ENCODE peak calls at places on chromosomes 16 and 17, in five cellular contexts. One of them, this sample, is unnamed.

GRCh38 chr16:68823401-68823800 is 19.9 kb upstream of the TANGO6 start:
- DNase-seq in lower leg skin: no peak
- DNase-seq in stimulated activated CD4-positive, alpha-beta T cell treated with anti-CD3 and anti-CD28 coated beads, Interleukin-4, amount 100 ng/mL, for 1 hour: no peak
- DNase-seq in NCI-H1092 treated with DMSO at 0.1 percent for 48 hours: no peak
- DNase-seq in ACHN: peak; percentile 87
- DNase-seq in this sample: no peak

GRCh38 chr16:30350134-30350871 is 4.8 kb downstream of the CD2BP2 start:
- DNase-seq in ACHN: no peak
- DNase-seq in lower leg skin: no peak
- DNase-seq in NCI-H1092 treated with DMSO at 0.1 percent for 48 hours: no peak
- DNase-seq in stimulated activated CD4-positive, alpha-beta T cell treated with anti-CD3 and anti-CD28 coated beads, Interleukin-4, amount 100 ng/mL, for 1 hour: no peak
- DNase-seq in this sample: no peak

GRCh38 chr17:42937712-42938596 is 26.3 kb downstream of the AARSD1 start:
- DNase-seq in stimulated activated CD4-positive, alpha-beta T cell treated with anti-CD3 and anti-CD28 coated beads, Interleukin-4, amount 100 ng/mL, for 1 hour: peak; percentile 7
- DNase-seq in NCI-H1092 treated with DMSO at 0.1 percent for 48 hours: peak; percentile 72
- DNase-seq in ACHN: peak; percentile 58
- DNase-seq in lower leg skin: no peak
- DNase-seq in this sample: no peak

GRCh38 chr16:70388281-70388680 is 41.6 kb downstream of the DDX19A start:
- DNase-seq in NCI-H1092 treated with DMSO at 0.1 percent for 48 hours: no peak
- DNase-seq in stimulated activated CD4-positive, alpha-beta T cell treated with anti-CD3 and anti-CD28 coated beads, Interleukin-4, amount 100 ng/mL, for 1 hour: no peak
- DNase-seq in ACHN: no peak
- DNase-seq in lower leg skin: no peak
- DNase-seq in this sample: no peak

GRCh38 chr17:64410750-64411490 is 20.3 kb upstream of the PECAM1 start:
- DNase-seq in lower leg skin: no peak
- DNase-seq in NCI-H1092 treated with DMSO at 0.1 percent for 48 hours: no peak
- DNase-seq in stimulated activated CD4-positive, alpha-beta T cell treated with anti-CD3 and anti-CD28 coated beads, Interleukin-4, amount 100 ng/mL, for 1 hour: no peak
- DNase-seq in ACHN: no peak
- DNase-seq in this sample: no peak

GRCh38 chr17:33267279-33267790 is 25.8 kb downstream of the ASIC2 start:
- DNase-seq in stimulated activated CD4-positive, alpha-beta T cell treated with anti-CD3 and anti-CD28 coated beads, Interleukin-4, amount 100 ng/mL, for 1 hour: no peak
- DNase-seq in ACHN: peak; percentile 95
- DNase-seq in NCI-H1092 treated with DMSO at 0.1 percent for 48 hours: no peak
- DNase-seq in lower leg skin: no peak
- DNase-seq in this sample: no peak

GRCh38 chr17:69909389-69909788 is 165.6 kb upstream of the KCNJ16 start:
- DNase-seq in NCI-H1092 treated with DMSO at 0.1 percent for 48 hours: no peak
- DNase-seq in ACHN: peak; percentile 48
- DNase-seq in lower leg skin: no peak
- DNase-seq in stimulated activated CD4-positive, alpha-beta T cell treated with anti-CD3 and anti-CD28 coated beads, Interleukin-4, amount 100 ng/mL, for 1 hour: no peak
- DNase-seq in this sample: no peak

GRCh38 chr17:48102700-48103378 is 1.6 kb upstream of the CBX1 start:
- DNase-seq in lower leg skin: no peak
- DNase-seq in NCI-H1092 treated with DMSO at 0.1 percent for 48 hours: no peak
- DNase-seq in stimulated activated CD4-positive, alpha-beta T cell treated with anti-CD3 and anti-CD28 coated beads, Interleukin-4, amount 100 ng/mL, for 1 hour: peak; percentile 28
- DNase-seq in ACHN: no peak
- DNase-seq in this sample: no peak

GRCh38 chr17:81513669-81514484 is 1.3 kb upstream of the ACTG1 start:
- DNase-seq in stimulated activated CD4-positive, alpha-beta T cell treated with anti-CD3 and anti-CD28 coated beads, Interleukin-4, amount 100 ng/mL, for 1 hour: peak; percentile 48
- DNase-seq in NCI-H1092 treated with DMSO at 0.1 percent for 48 hours: peak; percentile 73
- DNase-seq in ACHN: peak; percentile 80
- DNase-seq in lower leg skin: peak; percentile 53
- DNase-seq in this sample: peak; percentile 55

GRCh38 chr16:86202267-86202666 is 303.3 kb downstream of the IRF8 start:
- DNase-seq in NCI-H1092 treated with DMSO at 0.1 percent for 48 hours: no peak
- DNase-seq in ACHN: no peak
- DNase-seq in lower leg skin: no peak
- DNase-seq in stimulated activated CD4-positive, alpha-beta T cell treated with anti-CD3 and anti-CD28 coated beads, Interleukin-4, amount 100 ng/mL, for 1 hour: no peak
- DNase-seq in this sample: no peak

This sample was measured in activated CD4-positive, CD25-positive, alpha-beta regulatory T cell treated with anti-CD3 and anti-CD28 coated beads, Interleukin-2, amount 50 U/mL, for 72 hours.